ENCODE peak calls at places on chromosomes 3 and 15, in eight cellular contexts. One of them, this sample, is unnamed.

GRCh38 chr15:81909229-81910087 is 136.4 kb downstream of the MEX3B start:
- DNase-seq in tibial nerve: no peak
- DNase-seq in stimulated activated CD8-positive, alpha-beta memory T cell treated with anti-CD3 and anti-CD28 coated beads, Interleukin-12 subunit alpha, Interleukin-12 subunit beta, amount 100 ng/mL, for 1 hour: no peak
- DNase-seq in H4: no peak
- DNase-seq in PC-3: peak
- DNase-seq in GM12865: no peak
- DNase-seq in endodermal cell: no peak
- DNase-seq in astrocyte of the spinal cord: no peak
- DNase-seq in this sample: no peak

GRCh38 chr15:25176991-25177954 is 222.5 kb downstream of the SNRPN start:
- DNase-seq in tibial nerve: peak
- DNase-seq in stimulated activated CD8-positive, alpha-beta memory T cell treated with anti-CD3 and anti-CD28 coated beads, Interleukin-12 subunit alpha, Interleukin-12 subunit beta, amount 100 ng/mL, for 1 hour: no peak
- DNase-seq in H4: no peak
- DNase-seq in PC-3: no peak
- DNase-seq in GM12865: no peak
- DNase-seq in endodermal cell: peak
- DNase-seq in astrocyte of the spinal cord: no peak
- DNase-seq in this sample: no peak

GRCh38 chr15:68676926-68677325 is 98.1 kb downstream of the CORO2B start:
- DNase-seq in tibial nerve: no peak
- DNase-seq in stimulated activated CD8-positive, alpha-beta memory T cell treated with anti-CD3 and anti-CD28 coated beads, Interleukin-12 subunit alpha, Interleukin-12 subunit beta, amount 100 ng/mL, for 1 hour: no peak
- DNase-seq in H4: no peak
- DNase-seq in PC-3: no peak
- DNase-seq in GM12865: no peak
- DNase-seq in endodermal cell: peak
- DNase-seq in astrocyte of the spinal cord: no peak
- DNase-seq in this sample: no peak

GRCh38 chr15:68989876-68990754 is 24.4 kb upstream of the NOX5 start:
- DNase-seq in tibial nerve: no peak
- DNase-seq in stimulated activated CD8-positive, alpha-beta memory T cell treated with anti-CD3 and anti-CD28 coated beads, Interleukin-12 subunit alpha, Interleukin-12 subunit beta, amount 100 ng/mL, for 1 hour: no peak
- DNase-seq in H4: no peak
- DNase-seq in PC-3: no peak
- DNase-seq in GM12865: no peak
- DNase-seq in endodermal cell: no peak
- DNase-seq in astrocyte of the spinal cord: no peak
- DNase-seq in this sample: no peak

GRCh38 chr3:4720316-4721075 is 227.3 kb downstream of the ITPR1 start:
- DNase-seq in tibial nerve: peak
- DNase-seq in stimulated activated CD8-positive, alpha-beta memory T cell treated with anti-CD3 and anti-CD28 coated beads, Interleukin-12 subunit alpha, Interleukin-12 subunit beta, amount 100 ng/mL, for 1 hour: no peak
- DNase-seq in H4: peak
- DNase-seq in PC-3: peak
- DNase-seq in GM12865: peak
- DNase-seq in endodermal cell: peak
- DNase-seq in astrocyte of the spinal cord: peak
- DNase-seq in this sample: peak

GRCh38 chr3:8996681-8997121 is 33.4 kb upstream of the RAD18 start:
- DNase-seq in tibial nerve: peak
- DNase-seq in stimulated activated CD8-positive, alpha-beta memory T cell treated with anti-CD3 and anti-CD28 coated beads, Interleukin-12 subunit alpha, Interleukin-12 subunit beta, amount 100 ng/mL, for 1 hour: no peak
- DNase-seq in H4: no peak
- DNase-seq in PC-3: no peak
- DNase-seq in GM12865: no peak
- DNase-seq in endodermal cell: peak
- DNase-seq in astrocyte of the spinal cord: peak
- DNase-seq in this sample: no peak

GRCh38 chr3:114120211-114120610 is 58.6 kb downstream of the DRD3 start:
- DNase-seq in tibial nerve: no peak
- DNase-seq in stimulated activated CD8-positive, alpha-beta memory T cell treated with anti-CD3 and anti-CD28 coated beads, Interleukin-12 subunit alpha, Interleukin-12 subunit beta, amount 100 ng/mL, for 1 hour: no peak
- DNase-seq in H4: no peak
- DNase-seq in PC-3: no peak
- DNase-seq in GM12865: no peak
- DNase-seq in endodermal cell: no peak
- DNase-seq in astrocyte of the spinal cord: no peak
- DNase-seq in this sample: no peak

GRCh38 chr15:71153823-71154524 is 38.7 kb downstream of the THSD4 start:
- DNase-seq in tibial nerve: no peak
- DNase-seq in stimulated activated CD8-positive, alpha-beta memory T cell treated with anti-CD3 and anti-CD28 coated beads, Interleukin-12 subunit alpha, Interleukin-12 subunit beta, amount 100 ng/mL, for 1 hour: no peak
- DNase-seq in H4: no peak
- DNase-seq in PC-3: peak
- DNase-seq in GM12865: no peak
- DNase-seq in endodermal cell: peak
- DNase-seq in astrocyte of the spinal cord: no peak
- DNase-seq in this sample: peak

GRCh38 chr3:173096994-173097785 is 43.8 kb downstream of the SPATA16 start:
- DNase-seq in tibial nerve: no peak
- DNase-seq in stimulated activated CD8-positive, alpha-beta memory T cell treated with anti-CD3 and anti-CD28 coated beads, Interleukin-12 subunit alpha, Interleukin-12 subunit beta, amount 100 ng/mL, for 1 hour: no peak
- DNase-seq in H4: no peak
- DNase-seq in PC-3: no peak
- DNase-seq in GM12865: no peak
- DNase-seq in endodermal cell: no peak
- DNase-seq in astrocyte of the spinal cord: no peak
- DNase-seq in this sample: no peak

GRCh38 chr15:91165850-91166249 is 65.8 kb downstream of the SV2B start:
- DNase-seq in tibial nerve: no peak
- DNase-seq in stimulated activated CD8-positive, alpha-beta memory T cell treated with anti-CD3 and anti-CD28 coated beads, Interleukin-12 subunit alpha, Interleukin-12 subunit beta, amount 100 ng/mL, for 1 hour: no peak
- DNase-seq in H4: no peak
- DNase-seq in PC-3: no peak
- DNase-seq in GM12865: no peak
- DNase-seq in endodermal cell: no peak
- DNase-seq in astrocyte of the spinal cord: no peak
- DNase-seq in this sample: no peak

GRCh38 chr3:197501496-197501878 is 54.3 kb downstream of the BDH1 start:
- DNase-seq in tibial nerve: no peak
- DNase-seq in stimulated activated CD8-positive, alpha-beta memory T cell treated with anti-CD3 and anti-CD28 coated beads, Interleukin-12 subunit alpha, Interleukin-12 subunit beta, amount 100 ng/mL, for 1 hour: no peak
- DNase-seq in H4: peak
- DNase-seq in PC-3: peak
- DNase-seq in GM12865: peak
- DNase-seq in endodermal cell: no peak
- DNase-seq in astrocyte of the spinal cord: peak
- DNase-seq in this sample: peak